ENCODE peak calls at places on chromosomes 11 and 22, in seven cellular contexts. One of them, this sample, is unnamed.

GRCh38 chr11:11028017-11028692 is 170.3 kb upstream of the ZBED5 start:
- DNase-seq in left lung: peak; percentile 82
- DNase-seq in thoracic aorta: no peak
- DNase-seq in HAP-1: peak; percentile 88
- DNase-seq in adrenal gland: peak; percentile 75
- DNase-seq in mesendoderm: peak; percentile 77
- DNase-seq in psoas muscle: peak; percentile 83
- DNase-seq in this sample: peak; percentile 43

GRCh38 chr11:128695539-128696221 is 1.8 kb downstream of the FLI1 start:
- DNase-seq in left lung: no peak
- DNase-seq in thoracic aorta: no peak
- DNase-seq in HAP-1: no peak
- DNase-seq in adrenal gland: peak; percentile 66
- DNase-seq in mesendoderm: no peak
- DNase-seq in psoas muscle: no peak
- DNase-seq in this sample: no peak

GRCh38 chr11:44593194-44593593 is 27.7 kb downstream of the CD82 start:
- DNase-seq in left lung: no peak
- DNase-seq in thoracic aorta: no peak
- DNase-seq in HAP-1: no peak
- DNase-seq in adrenal gland: no peak
- DNase-seq in mesendoderm: no peak
- DNase-seq in psoas muscle: peak; percentile 91
- DNase-seq in this sample: no peak

GRCh38 chr11:112157274-112157766 is 6.6 kb downstream of the IL18 start:
- DNase-seq in left lung: no peak
- DNase-seq in thoracic aorta: peak; percentile 31
- DNase-seq in HAP-1: no peak
- DNase-seq in adrenal gland: peak; percentile 61
- DNase-seq in mesendoderm: peak; percentile 26
- DNase-seq in psoas muscle: no peak
- DNase-seq in this sample: no peak

GRCh38 chr22:33906475-33906874 is 13.8 kb downstream of the LARGE1 start:
- DNase-seq in left lung: no peak
- DNase-seq in thoracic aorta: no peak
- DNase-seq in HAP-1: no peak
- DNase-seq in adrenal gland: no peak
- DNase-seq in mesendoderm: no peak
- DNase-seq in psoas muscle: no peak
- DNase-seq in this sample: no peak

GRCh38 chr11:67649634-67650540 is 643 bp downstream of the ACY3 start:
- DNase-seq in left lung: peak; percentile 34
- DNase-seq in thoracic aorta: no peak
- DNase-seq in HAP-1: no peak
- DNase-seq in adrenal gland: no peak
- DNase-seq in mesendoderm: no peak
- DNase-seq in psoas muscle: no peak
- DNase-seq in this sample: no peak

GRCh38 chr11:107591098-107591445 is at the start of gene ELMOD1:
- DNase-seq in left lung: peak; percentile 84
- DNase-seq in thoracic aorta: no peak
- DNase-seq in HAP-1: peak; percentile 85
- DNase-seq in adrenal gland: peak; percentile 61
- DNase-seq in mesendoderm: peak; percentile 56
- DNase-seq in psoas muscle: peak; percentile 84
- DNase-seq in this sample: no peak

GRCh38 chr11:8342821-8343681 is 79.4 kb upstream of the LMO1 start:
- DNase-seq in left lung: peak; percentile 37
- DNase-seq in thoracic aorta: no peak
- DNase-seq in HAP-1: no peak
- DNase-seq in adrenal gland: no peak
- DNase-seq in mesendoderm: no peak
- DNase-seq in psoas muscle: no peak
- DNase-seq in this sample: no peak

GRCh38 chr11:75260396-75260795 is 19.8 kb downstream of the TPBGL start:
- DNase-seq in left lung: no peak
- DNase-seq in thoracic aorta: no peak
- DNase-seq in HAP-1: no peak
- DNase-seq in adrenal gland: no peak
- DNase-seq in mesendoderm: no peak
- DNase-seq in psoas muscle: no peak
- DNase-seq in this sample: no peak

GRCh38 chr11:66327171-66328035 is 8.8 kb downstream of the RIN1 start:
- DNase-seq in left lung: peak; percentile 54
- DNase-seq in thoracic aorta: no peak
- DNase-seq in HAP-1: no peak
- DNase-seq in adrenal gland: no peak
- DNase-seq in mesendoderm: peak; percentile 67
- DNase-seq in psoas muscle: peak; percentile 71
- DNase-seq in this sample: no peak

GRCh38 chr11:32386770-32387377 is 48.5 kb downstream of the WT1 start:
- DNase-seq in left lung: no peak
- DNase-seq in thoracic aorta: no peak
- DNase-seq in HAP-1: peak; percentile 15
- DNase-seq in adrenal gland: peak; percentile 13
- DNase-seq in mesendoderm: peak; percentile 23
- DNase-seq in psoas muscle: no peak
- DNase-seq in this sample: no peak

GRCh38 chr11:44927174-44927661 is 23.5 kb downstream of the TP53I11 start:
- DNase-seq in left lung: peak; percentile 88
- DNase-seq in thoracic aorta: no peak
- DNase-seq in HAP-1: peak; percentile 85
- DNase-seq in adrenal gland: peak; percentile 63
- DNase-seq in mesendoderm: peak; percentile 91
- DNase-seq in psoas muscle: peak; percentile 86
- DNase-seq in this sample: peak; percentile 71

GRCh38 chr22:39408173-39408572 is 8.6 kb downstream of the TAB1 start:
- DNase-seq in left lung: no peak
- DNase-seq in thoracic aorta: no peak
- DNase-seq in HAP-1: no peak
- DNase-seq in adrenal gland: no peak
- DNase-seq in mesendoderm: no peak
- DNase-seq in psoas muscle: no peak
- DNase-seq in this sample: no peak

GRCh38 chr11:72696866-72697428 is 22.7 kb upstream of the PDE2A start:
- DNase-seq in left lung: peak; percentile 84
- DNase-seq in thoracic aorta: no peak
- DNase-seq in HAP-1: no peak
- DNase-seq in adrenal gland: no peak
- DNase-seq in mesendoderm: peak; percentile 59
- DNase-seq in psoas muscle: peak; percentile 88
- DNase-seq in this sample: no peak

GRCh38 chr11:64037027-64037633 is 1.4 kb downstream of the FLRT1 start:
- DNase-seq in left lung: no peak
- DNase-seq in thoracic aorta: no peak
- DNase-seq in HAP-1: no peak
- DNase-seq in adrenal gland: no peak
- DNase-seq in mesendoderm: no peak
- DNase-seq in psoas muscle: no peak
- DNase-seq in this sample: no peak

GRCh38 chr11:2186669-2187266 is 15.2 kb upstream of the TH start:
- DNase-seq in left lung: no peak
- DNase-seq in thoracic aorta: no peak
- DNase-seq in HAP-1: peak; percentile 60
- DNase-seq in adrenal gland: peak; percentile 26
- DNase-seq in mesendoderm: peak; percentile 65
- DNase-seq in psoas muscle: no peak
- DNase-seq in this sample: no peak

GRCh38 chr22:16970446-16970845 is 37.6 kb downstream of the GAB4 start:
- DNase-seq in left lung: no peak
- DNase-seq in thoracic aorta: no peak
- DNase-seq in HAP-1: no peak
- DNase-seq in adrenal gland: no peak
- DNase-seq in mesendoderm: no peak
- DNase-seq in psoas muscle: no peak
- DNase-seq in this sample: no peak

GRCh38 chr11:70568504-70569172 is 170.3 kb downstream of the CTTN start:
- DNase-seq in left lung: peak; percentile 67
- DNase-seq in thoracic aorta: no peak
- DNase-seq in HAP-1: peak; percentile 31
- DNase-seq in adrenal gland: peak; percentile 26
- DNase-seq in mesendoderm: peak; percentile 93
- DNase-seq in psoas muscle: peak; percentile 68
- DNase-seq in this sample: peak; percentile 65

GRCh38 chr11:120012245-120012644 is 125.7 kb downstream of the TRIM29 start:
- DNase-seq in left lung: no peak
- DNase-seq in thoracic aorta: no peak
- DNase-seq in HAP-1: no peak
- DNase-seq in adrenal gland: no peak
- DNase-seq in mesendoderm: no peak
- DNase-seq in psoas muscle: no peak
- DNase-seq in this sample: no peak

GRCh38 chr11:118609380-118610219 is 2.2 kb downstream of the PHLDB1 start:
- DNase-seq in left lung: no peak
- DNase-seq in thoracic aorta: no peak
- DNase-seq in HAP-1: no peak
- DNase-seq in adrenal gland: no peak
- DNase-seq in mesendoderm: peak; percentile 26
- DNase-seq in psoas muscle: no peak
- DNase-seq in this sample: peak; percentile 48

GRCh38 chr22:43926349-43926710 is 2.7 kb downstream of the PNPLA3 start:
- DNase-seq in left lung: no peak
- DNase-seq in thoracic aorta: no peak
- DNase-seq in HAP-1: no peak
- DNase-seq in adrenal gland: no peak
- DNase-seq in mesendoderm: no peak
- DNase-seq in psoas muscle: no peak
- DNase-seq in this sample: no peak

GRCh38 chr22:46617250-46618103 is 2.7 kb upstream of the GRAMD4 start:
- DNase-seq in left lung: peak; percentile 78
- DNase-seq in thoracic aorta: no peak
- DNase-seq in HAP-1: no peak
- DNase-seq in adrenal gland: no peak
- DNase-seq in mesendoderm: no peak
- DNase-seq in psoas muscle: no peak
- DNase-seq in this sample: no peak

GRCh38 chr22:46618667-46619066 is 1.5 kb upstream of the GRAMD4 start:
- DNase-seq in left lung: peak; percentile 80
- DNase-seq in thoracic aorta: no peak
- DNase-seq in HAP-1: no peak
- DNase-seq in adrenal gland: peak; percentile 47
- DNase-seq in mesendoderm: no peak
- DNase-seq in psoas muscle: peak; percentile 73
- DNase-seq in this sample: no peak

GRCh38 chr22:46619830-46620501 is at the start of gene GRAMD4:
- DNase-seq in left lung: peak; percentile 83
- DNase-seq in thoracic aorta: no peak
- DNase-seq in HAP-1: peak; percentile 21
- DNase-seq in adrenal gland: no peak
- DNase-seq in mesendoderm: peak; percentile 21
- DNase-seq in psoas muscle: peak; percentile 79
- DNase-seq in this sample: no peak

GRCh38 chr22:46619240-46619829 is 851 bp upstream of the GRAMD4 start:
- DNase-seq in left lung: peak; percentile 51
- DNase-seq in thoracic aorta: no peak
- DNase-seq in HAP-1: no peak
- DNase-seq in adrenal gland: no peak
- DNase-seq in mesendoderm: no peak
- DNase-seq in psoas muscle: no peak
- DNase-seq in this sample: no peak

GRCh38 chr22:46618104-46618647 is 2.0 kb upstream of the GRAMD4 start:
- DNase-seq in left lung: peak; percentile 69
- DNase-seq in thoracic aorta: no peak
- DNase-seq in HAP-1: no peak
- DNase-seq in adrenal gland: no peak
- DNase-seq in mesendoderm: no peak
- DNase-seq in psoas muscle: no peak
- DNase-seq in this sample: no peak
- H3K4me1 ChIP-seq in left lung: peaks cover 67% of the 10 kb centered on the region
- H3K4me1 ChIP-seq in thoracic aorta: peaks cover 30% of the 10 kb centered on the region
- H3K4me1 ChIP-seq in HAP-1: no peaks in the 10 kb centered on the region
- H3K4me1 ChIP-seq in adrenal gland: peaks cover 35% of the 10 kb centered on the region
- H3K4me1 ChIP-seq in mesendoderm: peaks cover 3% of the 10 kb centered on the region
- H3K4me1 ChIP-seq in psoas muscle: peaks cover 27% of the 10 kb centered on the region
- H3K4me1 ChIP-seq in this sample: peaks cover 23% of the 10 kb centered on the region

DNA sequence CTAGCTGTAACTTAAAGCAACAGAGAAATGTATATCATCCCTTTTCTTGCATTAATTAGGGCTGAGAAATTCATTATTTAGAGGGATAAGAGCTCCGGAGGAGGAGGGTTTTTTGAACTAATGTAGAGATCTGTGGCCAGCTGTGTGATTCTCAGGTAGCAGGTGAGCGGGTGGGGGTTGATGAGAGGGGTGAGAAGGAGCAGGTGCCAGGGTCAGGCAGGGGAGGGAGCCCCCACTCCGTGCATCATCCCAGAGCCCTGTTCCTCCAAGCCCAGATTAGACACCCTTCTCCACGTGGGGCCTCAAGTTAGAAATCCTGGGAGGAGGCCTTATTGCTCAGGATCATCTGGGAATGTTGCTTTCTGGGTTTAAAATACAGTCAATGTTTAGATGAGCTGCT is 24.9 kb downstream of the ZBTB16 start:
- DNase-seq in left lung: no peak
- DNase-seq in thoracic aorta: no peak
- DNase-seq in HAP-1: no peak
- DNase-seq in adrenal gland: no peak
- DNase-seq in mesendoderm: no peak
- DNase-seq in psoas muscle: no peak
- DNase-seq in this sample: no peak
- H3K4me1 ChIP-seq in left lung: peaks cover 97% of the 10 kb centered on the region
- H3K4me1 ChIP-seq in thoracic aorta: peaks cover 100% of the 10 kb centered on the region
- H3K4me1 ChIP-seq in HAP-1: no peaks in the 10 kb centered on the region
- H3K4me1 ChIP-seq in adrenal gland: peaks cover 85% of the 10 kb centered on the region
- H3K4me1 ChIP-seq in mesendoderm: no peaks in the 10 kb centered on the region
- H3K4me1 ChIP-seq in psoas muscle: peaks cover 100% of the 10 kb centered on the region
- H3K4me1 ChIP-seq in this sample: peaks cover 56% of the 10 kb centered on the region

DNA sequence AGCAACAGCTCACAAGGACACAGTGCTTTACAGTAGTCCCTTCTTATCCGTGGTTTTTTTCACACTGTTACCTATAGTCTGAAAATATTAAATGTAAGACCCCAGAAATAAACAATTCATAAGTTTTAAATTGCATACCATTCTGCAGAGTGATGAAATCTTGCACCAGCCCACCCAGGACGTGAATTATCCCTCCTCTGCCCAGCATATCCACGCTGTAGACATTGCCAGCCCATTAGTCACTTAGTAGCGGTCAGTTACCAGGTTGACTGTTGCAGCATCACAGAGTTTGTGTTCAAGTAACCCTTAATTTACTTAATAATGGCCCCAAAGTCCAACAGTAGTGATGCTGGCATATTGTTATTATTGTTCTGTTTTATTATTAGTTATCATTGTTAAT is 3.6 kb downstream of the CLTCL1 start:
- DNase-seq in left lung: no peak
- DNase-seq in thoracic aorta: no peak
- DNase-seq in HAP-1: no peak
- DNase-seq in adrenal gland: no peak
- DNase-seq in mesendoderm: peak; percentile 43
- DNase-seq in psoas muscle: no peak
- DNase-seq in this sample: no peak
- H3K4me1 ChIP-seq in left lung: peaks cover 35% of the 10 kb centered on the region
- H3K4me1 ChIP-seq in thoracic aorta: peaks cover 14% of the 10 kb centered on the region
- H3K4me1 ChIP-seq in HAP-1: peaks cover 16% of the 10 kb centered on the region
- H3K4me1 ChIP-seq in adrenal gland: peaks cover 49% of the 10 kb centered on the region
- H3K4me1 ChIP-seq in mesendoderm: no peaks in the 10 kb centered on the region
- H3K4me1 ChIP-seq in psoas muscle: peaks cover 59% of the 10 kb centered on the region
- H3K4me1 ChIP-seq in this sample: no peaks in the 10 kb centered on the region

DNA sequence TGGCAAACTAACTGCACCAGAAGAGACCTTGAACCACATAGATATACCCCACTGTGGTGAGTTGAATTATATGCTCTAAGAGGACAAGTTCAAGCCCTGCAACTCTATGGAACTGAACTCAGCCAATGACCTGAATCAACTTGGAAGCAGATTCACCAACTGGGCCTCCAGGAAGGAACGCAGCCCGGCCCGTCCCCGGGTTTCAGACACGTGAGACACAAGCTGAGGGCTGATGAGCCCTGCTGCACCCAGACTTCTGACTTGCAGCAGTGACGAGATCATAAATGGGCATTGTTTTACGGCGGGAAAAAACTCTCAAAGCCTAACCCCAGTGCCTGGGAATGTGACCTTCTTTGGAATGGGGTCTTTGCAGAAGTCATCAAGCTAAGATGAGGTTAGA is 28.5 kb upstream of the GAL start:
- DNase-seq in left lung: no peak
- DNase-seq in thoracic aorta: no peak
- DNase-seq in HAP-1: no peak
- DNase-seq in adrenal gland: no peak
- DNase-seq in mesendoderm: no peak
- DNase-seq in psoas muscle: no peak
- DNase-seq in this sample: peak; percentile 30
- H3K4me1 ChIP-seq in left lung: no peaks in the 10 kb centered on the region
- H3K4me1 ChIP-seq in thoracic aorta: no peaks in the 10 kb centered on the region
- H3K4me1 ChIP-seq in HAP-1: no peaks in the 10 kb centered on the region
- H3K4me1 ChIP-seq in adrenal gland: peaks cover 4% of the 10 kb centered on the region
- H3K4me1 ChIP-seq in mesendoderm: peaks cover 3% of the 10 kb centered on the region
- H3K4me1 ChIP-seq in psoas muscle: no peaks in the 10 kb centered on the region
- H3K4me1 ChIP-seq in this sample: peaks cover 4% of the 10 kb centered on the region

This sample was measured in breast epithelium.